ENCODE peak calls at places on chromosomes 5 and 9, in four cellular contexts. L is GM23338; D is activated CD4-positive, alpha-beta T cell treated with anti-CD3 and anti-CD28 coated beads, Interleukin-2, amount 50 U/mL, for 1 hour; P is GM23248. A is an unnamed sample.

GRCh38 chr5:172806897-172807672 is 27.0 kb upstream of the ERGIC1 start:
- DNase-seq in P (peak; percentile 96), L (peak; percentile 79), D (peak; percentile 76), A (peak; percentile 94)

GRCh38 chr5:74865799-74866652 is at the start of gene FAM169A:
- DNase-seq in D (peak; percentile 44), L (peak; percentile 77), P (peak; percentile 68), A (peak; percentile 92)

GRCh38 chr5:9712506-9713285 is 82.5 kb upstream of the TAS2R1 start:
- DNase-seq in D (no peak), L (no peak), P (peak; percentile 91), A (peak; percentile 57)

GRCh38 chr5:122219767-122220166 is 90.4 kb downstream of the ZNF474 start:
- DNase-seq in D (no peak), P (no peak), L (no peak), A (no peak)

GRCh38 chr5:91706785-91707520 is 323.8 kb upstream of the ARRDC3 start:
- DNase-seq in L (no peak), P (peak; percentile 9), D (no peak), A (no peak)

GRCh38 chr5:160188151-160188967 is 40.9 kb upstream of the FABP6 start:
- DNase-seq in P (peak; percentile 72), D (no peak), L (peak; percentile 96), A (peak; percentile 98)

GRCh38 chr5:12467799-12468198 is 563.6 kb upstream of the CTNND2 start:
- DNase-seq in D (no peak), P (no peak), L (no peak), A (peak; percentile 8)

GRCh38 chr9:4620881-4621555 is 41.1 kb upstream of the PLPP6 start:
- DNase-seq in P (peak; percentile 66), L (peak; percentile 66), D (no peak), A (no peak)

GRCh38 chr5:62606878-62607277 is 28.3 kb downstream of the LRRC70 start:
- DNase-seq in P (no peak), L (no peak), D (no peak), A (no peak)

GRCh38 chr9:88824711-88825110 is 166.6 kb upstream of the S1PR3 start:
- DNase-seq in D (no peak), L (no peak), P (peak; percentile 36), A (no peak)

GRCh38 chr5:64806537-64806936 is 37.8 kb downstream of the CWC27 start:
- DNase-seq in L (no peak), D (no peak), P (no peak), A (no peak)

GRCh38 chr5:158485604-158486081 is 614.1 kb downstream of the EBF1 start:
- DNase-seq in P (peak; percentile 89), D (no peak), L (no peak), A (no peak)